ENCODE peak calls at places on chromosome 11, in seven cellular contexts. L is nephron progenitor cell, T is progenitor cell of endocrine pancreas, H is upper lobe of left lung, G is AG04450, J is body of pancreas, Q is neural crest cell. V is an unnamed sample.

GRCh38 chr11:74443071-74443864 is 24.1 kb downstream of the KCNE3 start:
- DNase-seq in T (no peak), G (no peak), J (peak), L (no peak), H (no peak), Q (no peak), V (no peak)

GRCh38 chr11:14513800-14514199 is 6.4 kb downstream of the PSMA1 start:
- DNase-seq in T (no peak), Q (no peak), H (no peak), J (no peak), L (no peak), G (no peak), V (no peak)

GRCh38 chr11:92340839-92341238 is 116.2 kb downstream of the FAT3 start:
- DNase-seq in G (no peak), H (no peak), Q (no peak), L (no peak), J (no peak), T (no peak), V (no peak)

GRCh38 chr11:92311616-92312449 is 87.2 kb downstream of the FAT3 start:
- DNase-seq in L (no peak), T (no peak), H (no peak), J (no peak), G (no peak), Q (no peak), V (no peak)

GRCh38 chr11:35998651-35999050 is 54.8 kb downstream of the LDLRAD3 start:
- DNase-seq in H (no peak), G (no peak), T (no peak), Q (no peak), J (no peak), L (peak), V (no peak)

GRCh38 chr11:77524539-77524938 is 50.6 kb upstream of the PAK1 start:
- DNase-seq in Q (no peak), H (no peak), J (no peak), T (no peak), G (no peak), L (no peak), V (no peak)

GRCh38 chr11:96464695-96465307 is 75.0 kb downstream of the JRKL start:
- DNase-seq in Q (no peak), L (peak), G (peak), J (no peak), H (no peak), T (no peak), V (no peak)

GRCh38 chr11:78744949-78745348 is 170.3 kb upstream of the NARS2 start:
- DNase-seq in G (no peak), L (no peak), J (no peak), Q (no peak), H (no peak), T (no peak), V (no peak)

GRCh38 chr11:121460941-121461514 is 8.3 kb upstream of the SORL1-AS1 start:
- DNase-seq in Q (no peak), J (no peak), H (no peak), T (no peak), L (peak), G (no peak), V (no peak)

GRCh38 chr11:11463397-11463796 is 110.3 kb upstream of the CSNK2A3 start:
- DNase-seq in H (no peak), G (no peak), Q (peak), J (no peak), T (no peak), L (peak), V (no peak)

GRCh38 chr11:36509265-36509664 is 807 bp downstream of the TRAF6 start:
- DNase-seq in Q (no peak), L (peak), T (no peak), J (no peak), H (no peak), G (no peak), V (no peak)

GRCh38 chr11:16791494-16791961 is 53.1 kb downstream of the C11orf58 start:
- DNase-seq in H (no peak), L (no peak), G (peak), J (no peak), T (no peak), Q (no peak), V (peak)

GRCh38 chr11:79413258-79413657 is 27.6 kb downstream of the TENM4 start:
- DNase-seq in T (no peak), J (peak), G (peak), H (no peak), Q (peak), L (peak), V (peak)

GRCh38 chr11:1064167-1064566 is 10.5 kb upstream of the MUC2 start:
- DNase-seq in T (no peak), G (no peak), J (no peak), H (no peak), L (no peak), Q (no peak), V (no peak)

GRCh38 chr11:20178976-20179375 is 18.7 kb upstream of the DBX1 start:
- DNase-seq in T (no peak), L (no peak), G (no peak), J (no peak), H (no peak), Q (no peak), V (no peak)

GRCh38 chr11:93017821-93018690 is 48.6 kb downstream of the MTNR1B start:
- DNase-seq in L (no peak), T (no peak), H (no peak), G (no peak), Q (no peak), J (no peak), V (no peak)

GRCh38 chr11:103648670-103649400 is 387.6 kb upstream of the DDI1 start:
- DNase-seq in G (no peak), H (no peak), Q (no peak), T (no peak), J (no peak), L (no peak), V (no peak)

GRCh38 chr11:35173011-35173511 is 34.1 kb downstream of the CD44 start:
- DNase-seq in G (no peak), L (no peak), Q (no peak), J (peak), H (no peak), T (no peak), V (no peak)

GRCh38 chr11:126430581-126431320 is 75.3 kb downstream of the ST3GAL4 start:
- DNase-seq in H (no peak), T (no peak), Q (no peak), L (no peak), J (no peak), G (no peak), V (no peak)

GRCh38 chr11:119741369-119742262 is 12.6 kb upstream of the NECTIN1 start:
- DNase-seq in G (no peak), H (peak), Q (peak), T (peak), L (peak), J (peak), V (no peak)

GRCh38 chr11:78920329-78920728 is 345.7 kb upstream of the NARS2 start:
- DNase-seq in J (no peak), T (no peak), Q (no peak), H (no peak), G (no peak), L (no peak), V (no peak)

GRCh38 chr11:102061276-102061675 is 14.0 kb downstream of the CFAP300 start:
- DNase-seq in T (no peak), J (no peak), Q (no peak), G (no peak), H (no peak), L (no peak), V (no peak)

GRCh38 chr11:13289081-13289480 is 11.5 kb downstream of the BMAL1 start:
- DNase-seq in Q (no peak), J (no peak), T (no peak), L (peak), G (no peak), H (no peak), V (no peak)

GRCh38 chr11:63839508-63840355 is 822 bp downstream of the MARK2 start:
- DNase-seq in H (no peak), J (peak), G (no peak), Q (no peak), L (no peak), T (no peak), V (no peak)

GRCh38 chr11:57904369-57904768 is 119.3 kb upstream of the OR9Q1 start:
- DNase-seq in H (no peak), J (no peak), G (no peak), L (no peak), T (no peak), Q (no peak), V (no peak)

GRCh38 chr11:30313580-30313979 is 9.3 kb upstream of the ARL14EP start:
- DNase-seq in H (no peak), G (no peak), L (no peak), Q (no peak), J (no peak), T (no peak), V (no peak)

GRCh38 chr11:118202599-118203422 is 22.0 kb downstream of the JAML start:
- DNase-seq in G (no peak), J (peak), T (no peak), H (no peak), Q (no peak), L (no peak), V (no peak)

GRCh38 chr11:112289588-112290461 is 29.2 kb upstream of the PLET1 start:
- DNase-seq in Q (peak), H (peak), L (peak), G (no peak), T (peak), J (peak), V (peak)

GRCh38 chr11:123429336-123429735 is 733 bp upstream of the GRAMD1B start:
- DNase-seq in J (no peak), Q (no peak), H (no peak), G (no peak), L (no peak), T (no peak), V (no peak)

GRCh38 chr11:78030429-78031325 is 7.6 kb upstream of the KCTD14 start:
- DNase-seq in Q (no peak), G (no peak), T (no peak), J (peak), L (no peak), H (peak), V (no peak)

GRCh38 chr11:73147771-73148681 is 5.9 kb upstream of the FCHSD2 start:
- DNase-seq in L (no peak), H (peak), G (no peak), T (no peak), J (peak), Q (no peak), V (peak)

GRCh38 chr11:110518809-110519514 is 89.2 kb downstream of the FDX1 start:
- DNase-seq in L (no peak), G (no peak), T (no peak), J (no peak), H (no peak), Q (no peak), V (no peak)

GRCh38 chr11:80542704-80543103 is 1101.9 kb upstream of the TENM4 start:
- DNase-seq in L (no peak), T (no peak), G (no peak), H (no peak), J (no peak), Q (no peak), V (no peak)

GRCh38 chr11:119856681-119857485 is 127.9 kb upstream of the NECTIN1 start:
- DNase-seq in Q (no peak), J (no peak), T (no peak), H (no peak), G (no peak), L (no peak), V (no peak)

GRCh38 chr11:18599739-18600230 is at the start of gene MISFA:
- DNase-seq in T (no peak), J (no peak), Q (no peak), H (no peak), L (no peak), G (no peak), V (no peak)

GRCh38 chr11:18600915-18601569 is 1.5 kb downstream of the MISFA start:
- DNase-seq in L (no peak), Q (no peak), T (no peak), G (no peak), J (no peak), H (no peak), V (no peak)

GRCh38 chr11:18590573-18590972 is 2.0 kb upstream of the UEVLD start:
- DNase-seq in Q (no peak), J (no peak), L (no peak), T (no peak), G (no peak), H (no peak), V (no peak)

DNA sequence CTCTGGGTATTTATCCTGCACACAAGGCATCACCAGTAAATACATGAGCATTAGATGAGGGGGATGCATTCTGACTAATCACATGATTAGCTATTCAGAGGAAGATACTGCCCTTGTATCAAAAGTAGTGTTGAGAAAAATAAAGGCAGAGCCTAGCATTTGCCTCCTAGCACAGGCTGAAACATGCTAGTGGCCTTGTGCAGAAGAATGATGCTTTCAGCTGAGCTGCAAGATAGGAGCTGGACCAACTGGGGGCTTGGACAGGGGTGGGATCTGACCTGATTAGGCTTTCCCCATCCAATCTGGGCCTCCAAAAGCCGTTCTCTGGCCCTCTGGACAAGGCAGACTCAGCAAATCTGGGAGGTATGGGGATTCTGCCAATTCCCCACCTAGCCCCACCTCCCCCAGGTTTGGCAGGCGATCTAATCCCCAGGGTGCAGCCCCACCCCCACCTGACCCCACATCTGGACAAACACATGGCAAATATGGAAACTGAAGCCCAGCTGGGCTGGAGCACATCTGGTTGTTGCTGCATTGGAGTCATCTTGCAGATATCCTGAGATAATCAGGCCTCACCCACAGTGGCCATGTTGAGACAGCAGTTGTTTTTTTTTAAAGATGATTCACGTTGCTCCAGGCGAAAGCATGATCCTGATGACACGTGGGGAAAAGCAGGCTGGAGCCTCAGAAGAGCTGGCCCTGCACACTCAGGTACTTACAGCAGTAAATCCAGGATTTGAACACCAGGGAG is 4.4 kb upstream of the MISFA start:
- DNase-seq in T (no peak), H (no peak), J (no peak), Q (no peak), L (no peak), G (peak), V (no peak)
- TF ChIP-seq CTCF in T (no peak), H (no peak), J (no peak), Q (no peak), L (no peak), G (no peak), V (no peak)

GRCh38 chr11:88297320-88298263 is 39.9 kb downstream of the CTSC start:
- DNase-seq in G (no peak), J (no peak), Q (no peak), H (no peak), L (peak), T (peak), V (no peak)

GRCh38 chr11:88295028-88295427 is 42.5 kb downstream of the CTSC start:
- DNase-seq in H (no peak), G (no peak), Q (no peak), J (no peak), T (no peak), L (no peak), V (no peak)

GRCh38 chr11:88293931-88294330 is 43.6 kb downstream of the CTSC start:
- DNase-seq in Q (no peak), T (no peak), L (no peak), G (no peak), J (no peak), H (no peak), V (no peak)

GRCh38 chr11:88288560-88288959 is 49.0 kb downstream of the CTSC start:
- DNase-seq in G (no peak), T (no peak), H (no peak), J (no peak), L (no peak), Q (no peak), V (no peak)

DNA sequence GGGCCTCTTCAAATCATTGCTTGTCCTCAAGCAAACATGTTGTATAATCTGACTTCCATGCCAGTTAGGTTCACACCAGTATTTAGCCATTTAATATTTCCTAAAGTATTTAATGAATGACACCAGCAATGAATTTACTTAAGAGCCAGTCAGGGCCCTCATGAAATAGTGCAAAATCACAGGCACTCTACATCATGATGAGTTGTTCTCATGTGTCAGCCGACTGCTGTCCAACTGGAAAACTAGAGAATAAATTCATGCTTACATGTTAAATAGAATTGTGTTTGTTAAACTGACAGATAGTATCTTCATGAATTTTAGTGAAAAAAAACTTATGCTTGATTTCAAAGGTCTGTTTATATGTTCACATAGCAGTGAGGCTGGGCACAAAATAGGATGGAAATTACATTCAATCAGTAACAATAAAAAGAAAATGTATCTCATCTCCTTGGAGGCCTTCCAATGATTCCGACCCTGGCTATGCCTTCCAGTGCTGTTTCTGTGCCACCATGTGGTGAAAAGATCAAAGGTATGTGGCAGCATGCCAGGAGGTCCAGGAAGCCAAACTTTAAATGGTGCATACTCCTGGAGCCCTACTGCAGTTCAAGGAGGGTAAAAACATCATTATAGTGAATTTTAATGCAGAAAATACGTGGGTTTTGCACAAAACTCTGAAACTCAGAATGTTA is 45.2 kb downstream of the CTSC start:
- DNase-seq in T (no peak), J (peak), G (no peak), L (no peak), H (no peak), Q (no peak), V (no peak)
- TF ChIP-seq CTCF in T (no peak), J (peak), G (no peak), L (no peak), H (no peak), Q (no peak), V (no peak)

GRCh38 chr11:43579919-43580276 is 100.6 kb upstream of the HSD17B12 start:
- DNase-seq in H (no peak), G (no peak), Q (no peak), L (no peak), T (no peak), J (no peak), V (no peak)

GRCh38 chr11:43576834-43577521 is 103.6 kb upstream of the HSD17B12 start:
- DNase-seq in L (peak), J (no peak), G (no peak), T (no peak), H (peak), Q (peak), V (no peak)

GRCh38 chr11:43579171-43579918 is 101.2 kb upstream of the HSD17B12 start:
- DNase-seq in J (no peak), T (no peak), H (peak), G (no peak), L (peak), Q (no peak), V (no peak)

GRCh38 chr11:43577566-43578264 is 102.8 kb upstream of the HSD17B12 start:
- DNase-seq in Q (no peak), J (no peak), H (no peak), L (no peak), G (no peak), T (no peak), V (no peak)

DNA sequence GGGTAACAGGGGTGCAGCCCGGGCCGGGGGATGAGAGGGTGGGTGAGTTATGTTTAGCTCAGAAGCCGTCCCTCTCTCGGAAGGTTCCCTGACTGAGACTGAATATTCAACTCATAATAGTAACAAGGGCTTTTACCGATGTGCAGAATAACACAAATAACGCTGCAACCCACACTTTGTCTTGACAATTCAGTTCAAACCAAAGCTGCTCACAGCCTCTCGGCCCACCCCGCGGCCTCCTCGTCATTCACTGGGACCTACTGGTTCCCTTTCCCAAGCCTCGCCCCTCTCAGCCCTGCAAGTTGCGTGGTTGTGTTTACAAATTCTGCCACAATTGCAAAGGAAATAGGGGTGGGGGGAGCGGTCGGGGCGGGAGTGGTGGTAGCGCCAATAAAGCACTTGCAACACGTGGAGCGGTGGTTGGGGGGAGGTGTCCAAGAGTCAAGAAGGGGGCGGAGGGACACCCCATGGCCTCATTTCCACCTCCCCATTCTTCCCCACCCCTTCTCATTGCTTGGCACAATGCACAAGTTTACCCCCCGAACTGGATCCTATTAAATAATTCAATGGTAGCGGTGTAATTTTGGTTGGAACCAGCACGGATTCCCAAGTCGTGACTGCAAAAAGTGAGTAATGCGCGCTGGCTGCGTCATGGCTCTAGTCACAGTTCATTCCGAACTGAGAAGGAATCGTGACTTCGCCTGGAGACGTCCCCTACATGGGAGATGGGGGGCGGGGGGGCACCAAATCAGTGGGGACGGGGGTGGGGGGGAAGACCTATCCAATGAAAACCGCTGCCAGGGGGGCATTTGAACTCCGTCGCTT is 102.0 kb upstream of the HSD17B12 start:
- DNase-seq in Q (no peak), L (no peak), G (no peak), J (no peak), T (no peak), H (peak), V (no peak)
- TF ChIP-seq CTCF in Q (no peak), L (no peak), G (no peak), J (no peak), T (no peak), H (no peak), V (no peak)

DNA sequence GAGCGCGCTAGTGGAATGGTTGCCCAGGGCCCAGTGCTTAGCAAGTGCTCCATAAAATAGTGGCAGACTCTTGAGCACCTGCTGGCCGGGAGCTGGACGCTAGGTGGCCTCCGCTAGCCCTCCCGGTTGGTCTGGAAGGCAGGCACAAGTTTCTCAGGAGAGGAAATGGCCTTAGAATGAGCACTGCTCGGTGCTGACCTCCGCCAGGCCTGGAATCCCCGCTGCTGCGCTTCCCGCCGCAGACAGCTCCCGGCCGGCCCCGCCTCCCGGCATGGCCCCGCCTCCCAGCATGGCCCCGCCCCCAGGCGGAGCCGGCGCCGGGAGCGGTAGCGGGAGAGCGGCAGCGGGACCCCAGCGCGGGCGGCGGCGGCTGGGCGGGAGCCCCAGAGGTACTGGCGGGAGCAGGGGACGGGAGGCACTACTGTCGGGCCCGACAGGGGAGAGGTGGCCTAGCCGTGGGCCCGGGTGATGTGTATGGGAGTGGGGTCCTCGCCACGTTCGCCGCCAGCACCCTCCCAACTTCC is at the start of gene SIPA1:
- DNase-seq in L (peak), T (peak), J (peak), Q (peak), H (peak), G (peak), V (peak)
- TF ChIP-seq CTCF in L (peak), T (peak), J (peak), Q (peak), H (no peak), G (peak), V (peak)

V was measured in right atrium auricular region.